ENCODE peak calls at places on chromosomes 4 and X, in seven cellular contexts. One of them, this sample, is unnamed.

GRCh38 chr4:38024203-38024504 is 64.0 kb downstream of the PTTG2 start:
- DNase-seq in dorsolateral prefrontal cortex: no peak
- DNase-seq in CD8-positive, alpha-beta T cell: no peak
- DNase-seq in lower leg skin: no peak
- DNase-seq in lower lobe of right lung: no peak
- DNase-seq in fibroblast of lung: no peak
- DNase-seq in BE2C: peak; percentile 19
- DNase-seq in this sample: peak; percentile 47

GRCh38 chr4:38930199-38930598 is 62.6 kb downstream of the FAM114A1 start:
- DNase-seq in lower leg skin: no peak
- DNase-seq in CD8-positive, alpha-beta T cell: no peak
- DNase-seq in dorsolateral prefrontal cortex: no peak
- DNase-seq in lower lobe of right lung: no peak
- DNase-seq in fibroblast of lung: no peak
- DNase-seq in BE2C: no peak
- DNase-seq in this sample: no peak

GRCh38 chr4:118939169-118939779 is 50.6 kb downstream of the SYNPO2 start:
- DNase-seq in lower leg skin: no peak
- DNase-seq in CD8-positive, alpha-beta T cell: no peak
- DNase-seq in lower lobe of right lung: no peak
- DNase-seq in dorsolateral prefrontal cortex: no peak
- DNase-seq in BE2C: no peak
- DNase-seq in fibroblast of lung: no peak
- DNase-seq in this sample: no peak

GRCh38 chrX:54042609-54043010 is 1.7 kb downstream of the PHF8 start:
- DNase-seq in CD8-positive, alpha-beta T cell: peak; percentile 30
- DNase-seq in dorsolateral prefrontal cortex: peak; percentile 31
- DNase-seq in lower lobe of right lung: peak; percentile 45
- DNase-seq in lower leg skin: peak; percentile 16
- DNase-seq in fibroblast of lung: peak; percentile 57
- DNase-seq in BE2C: peak; percentile 68
- DNase-seq in this sample: peak; percentile 35

GRCh38 chr4:158856852-158857251 is 88.0 kb downstream of the FNIP2 start:
- DNase-seq in BE2C: no peak
- DNase-seq in CD8-positive, alpha-beta T cell: no peak
- DNase-seq in dorsolateral prefrontal cortex: no peak
- DNase-seq in lower leg skin: no peak
- DNase-seq in fibroblast of lung: peak; percentile 77
- DNase-seq in lower lobe of right lung: no peak
- DNase-seq in this sample: no peak

GRCh38 chr4:15755321-15755750 is 22.8 kb upstream of the CD38 start:
- DNase-seq in BE2C: no peak
- DNase-seq in lower lobe of right lung: no peak
- DNase-seq in lower leg skin: no peak
- DNase-seq in CD8-positive, alpha-beta T cell: no peak
- DNase-seq in fibroblast of lung: peak; percentile 69
- DNase-seq in dorsolateral prefrontal cortex: no peak
- DNase-seq in this sample: no peak

GRCh38 chrX:47175588-47175980 is 18.0 kb upstream of the UBA1 start:
- DNase-seq in CD8-positive, alpha-beta T cell: no peak
- DNase-seq in lower leg skin: no peak
- DNase-seq in BE2C: no peak
- DNase-seq in fibroblast of lung: no peak
- DNase-seq in dorsolateral prefrontal cortex: no peak
- DNase-seq in lower lobe of right lung: no peak
- DNase-seq in this sample: no peak

GRCh38 chrX:100447563-100448397 is 37.7 kb upstream of the PCDH19 start:
- DNase-seq in fibroblast of lung: peak; percentile 11
- DNase-seq in lower lobe of right lung: no peak
- DNase-seq in CD8-positive, alpha-beta T cell: peak; percentile 10
- DNase-seq in lower leg skin: peak; percentile 13
- DNase-seq in BE2C: peak; percentile 22
- DNase-seq in dorsolateral prefrontal cortex: no peak
- DNase-seq in this sample: peak; percentile 17

GRCh38 chr4:131609039-131609438 is 1540.1 kb upstream of the PCDH10 start:
- DNase-seq in CD8-positive, alpha-beta T cell: no peak
- DNase-seq in dorsolateral prefrontal cortex: no peak
- DNase-seq in lower leg skin: no peak
- DNase-seq in BE2C: no peak
- DNase-seq in fibroblast of lung: peak; percentile 9
- DNase-seq in lower lobe of right lung: no peak
- DNase-seq in this sample: no peak

GRCh38 chr4:38644201-38644600 is 19.8 kb upstream of the KLF3 start:
- DNase-seq in BE2C: no peak
- DNase-seq in CD8-positive, alpha-beta T cell: no peak
- DNase-seq in fibroblast of lung: no peak
- DNase-seq in lower lobe of right lung: no peak
- DNase-seq in lower leg skin: no peak
- DNase-seq in dorsolateral prefrontal cortex: no peak
- DNase-seq in this sample: no peak

GRCh38 chr4:35520059-35520458 is 724.3 kb downstream of the ARAP2 start:
- DNase-seq in dorsolateral prefrontal cortex: no peak
- DNase-seq in lower lobe of right lung: no peak
- DNase-seq in lower leg skin: no peak
- DNase-seq in fibroblast of lung: no peak
- DNase-seq in CD8-positive, alpha-beta T cell: no peak
- DNase-seq in BE2C: no peak
- DNase-seq in this sample: no peak

GRCh38 chrX:21986596-21986995 is 45.5 kb upstream of the PHEX start:
- DNase-seq in fibroblast of lung: peak; percentile 40
- DNase-seq in dorsolateral prefrontal cortex: no peak
- DNase-seq in BE2C: no peak
- DNase-seq in CD8-positive, alpha-beta T cell: no peak
- DNase-seq in lower lobe of right lung: no peak
- DNase-seq in lower leg skin: no peak
- DNase-seq in this sample: no peak

GRCh38 chr4:22521240-22521639 is 5.4 kb upstream of the ADGRA3 start:
- DNase-seq in dorsolateral prefrontal cortex: no peak
- DNase-seq in lower lobe of right lung: no peak
- DNase-seq in BE2C: no peak
- DNase-seq in fibroblast of lung: no peak
- DNase-seq in CD8-positive, alpha-beta T cell: no peak
- DNase-seq in lower leg skin: no peak
- DNase-seq in this sample: no peak

GRCh38 chr4:27789768-27790167 is 929.1 kb downstream of the STIM2 start:
- DNase-seq in lower lobe of right lung: no peak
- DNase-seq in dorsolateral prefrontal cortex: no peak
- DNase-seq in fibroblast of lung: peak; percentile 8
- DNase-seq in lower leg skin: no peak
- DNase-seq in CD8-positive, alpha-beta T cell: no peak
- DNase-seq in BE2C: no peak
- DNase-seq in this sample: no peak

GRCh38 chr4:144615182-144615581 is 30.8 kb upstream of the HHIP start:
- DNase-seq in lower lobe of right lung: no peak
- DNase-seq in dorsolateral prefrontal cortex: no peak
- DNase-seq in CD8-positive, alpha-beta T cell: no peak
- DNase-seq in fibroblast of lung: peak; percentile 6
- DNase-seq in lower leg skin: no peak
- DNase-seq in BE2C: no peak
- DNase-seq in this sample: no peak

DNA sequence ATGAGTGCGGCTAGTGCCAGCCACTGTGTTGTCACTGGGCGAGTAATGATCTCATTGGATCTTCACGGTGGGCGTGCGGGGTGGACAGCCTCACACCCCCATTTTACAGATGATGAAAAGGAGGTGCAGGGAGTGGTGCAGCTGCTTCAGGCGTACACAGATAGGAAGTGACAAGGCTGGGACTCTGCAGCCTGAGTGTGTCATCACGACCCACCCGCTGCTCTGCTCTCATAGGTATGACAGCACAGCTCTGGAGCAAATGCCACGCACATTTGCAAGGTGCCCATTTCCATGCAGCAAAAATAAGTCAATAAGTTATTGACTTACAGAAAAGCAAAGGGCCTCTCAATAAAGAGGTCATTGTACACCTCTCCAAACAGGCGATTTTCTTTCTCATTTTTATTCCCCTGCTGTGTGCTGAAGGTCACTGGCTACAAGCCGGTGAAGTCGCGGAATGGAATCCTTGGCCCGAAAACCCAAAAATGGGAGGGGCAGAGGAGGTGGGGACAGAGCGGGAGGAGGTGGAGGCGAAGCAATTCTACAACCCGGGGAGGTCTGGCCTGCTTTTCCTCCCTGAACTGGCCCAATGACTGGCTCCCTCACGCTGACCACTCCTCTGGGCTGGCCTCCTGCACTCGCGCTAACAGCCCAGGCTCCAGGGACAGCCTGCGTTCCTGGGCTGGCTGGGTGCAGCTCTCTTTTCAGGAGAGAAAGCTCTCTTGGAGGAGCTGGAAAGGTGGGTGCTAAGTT is at the start of gene SOD3:
- DNase-seq in fibroblast of lung: peak; percentile 82
- DNase-seq in dorsolateral prefrontal cortex: no peak
- DNase-seq in CD8-positive, alpha-beta T cell: no peak
- DNase-seq in lower leg skin: peak; percentile 72
- DNase-seq in BE2C: no peak
- DNase-seq in lower lobe of right lung: peak; percentile 85
- DNase-seq in this sample: peak; percentile 89
- H3K4me3 ChIP-seq in fibroblast of lung: peak within 1 kb of the TSS; percentile 23
- H3K4me3 ChIP-seq in dorsolateral prefrontal cortex: peak within 1 kb of the TSS; percentile 48
- H3K4me3 ChIP-seq in CD8-positive, alpha-beta T cell: no peak within 1 kb of the TSS
- H3K4me3 ChIP-seq in lower leg skin: no peak within 1 kb of the TSS
- H3K4me3 ChIP-seq in BE2C: no peak within 1 kb of the TSS
- H3K4me3 ChIP-seq in lower lobe of right lung: peak within 1 kb of the TSS; percentile 51
- H3K4me3 ChIP-seq in this sample: peak within 1 kb of the TSS; percentile 39

GRCh38 chr4:153789741-153790651 is 1.1 kb upstream of the SFRP2 start:
- DNase-seq in lower leg skin: no peak
- DNase-seq in fibroblast of lung: peak; percentile 26
- DNase-seq in BE2C: no peak
- DNase-seq in CD8-positive, alpha-beta T cell: no peak
- DNase-seq in lower lobe of right lung: no peak
- DNase-seq in dorsolateral prefrontal cortex: no peak
- DNase-seq in this sample: no peak

GRCh38 chr4:153792007-153792892 is 3.4 kb upstream of the SFRP2 start:
- DNase-seq in lower leg skin: no peak
- DNase-seq in BE2C: peak; percentile 64
- DNase-seq in dorsolateral prefrontal cortex: peak; percentile 54
- DNase-seq in CD8-positive, alpha-beta T cell: no peak
- DNase-seq in lower lobe of right lung: peak; percentile 64
- DNase-seq in fibroblast of lung: peak; percentile 47
- DNase-seq in this sample: no peak

GRCh38 chr4:153788419-153789276 is at the start of gene SFRP2:
- DNase-seq in BE2C: no peak
- DNase-seq in lower leg skin: no peak
- DNase-seq in fibroblast of lung: no peak
- DNase-seq in dorsolateral prefrontal cortex: peak; percentile 36
- DNase-seq in CD8-positive, alpha-beta T cell: no peak
- DNase-seq in lower lobe of right lung: peak; percentile 48
- DNase-seq in this sample: no peak

GRCh38 chr4:153792893-153793227 is 4.0 kb upstream of the SFRP2 start:
- DNase-seq in dorsolateral prefrontal cortex: no peak
- DNase-seq in BE2C: no peak
- DNase-seq in CD8-positive, alpha-beta T cell: no peak
- DNase-seq in lower lobe of right lung: no peak
- DNase-seq in lower leg skin: no peak
- DNase-seq in fibroblast of lung: no peak
- DNase-seq in this sample: no peak

GRCh38 chr4:153790962-153791551 is 2.2 kb upstream of the SFRP2 start:
- DNase-seq in CD8-positive, alpha-beta T cell: no peak
- DNase-seq in lower leg skin: no peak
- DNase-seq in fibroblast of lung: no peak
- DNase-seq in BE2C: peak; percentile 21
- DNase-seq in dorsolateral prefrontal cortex: no peak
- DNase-seq in lower lobe of right lung: peak; percentile 53
- DNase-seq in this sample: no peak
- H3K4me3 ChIP-seq in CD8-positive, alpha-beta T cell: peak overlapping the region; percentile 37
- H3K4me3 ChIP-seq in lower leg skin: no peak overlapping the region
- H3K4me3 ChIP-seq in fibroblast of lung: peak overlapping the region; percentile 9
- H3K4me3 ChIP-seq in BE2C: no peak overlapping the region
- H3K4me3 ChIP-seq in dorsolateral prefrontal cortex: peak overlapping the region; percentile 62
- H3K4me3 ChIP-seq in lower lobe of right lung: peak overlapping the region; percentile 29
- H3K4me3 ChIP-seq in this sample: no peak overlapping the region

GRCh38 chr4:89836897-89837384 is at the start of gene SNCA:
- DNase-seq in lower leg skin: peak; percentile 58
- DNase-seq in CD8-positive, alpha-beta T cell: no peak
- DNase-seq in BE2C: peak; percentile 80
- DNase-seq in dorsolateral prefrontal cortex: peak; percentile 82
- DNase-seq in lower lobe of right lung: peak; percentile 55
- DNase-seq in fibroblast of lung: peak; percentile 73
- DNase-seq in this sample: peak; percentile 78

GRCh38 chr4:89839558-89839957 is 2.6 kb upstream of the SNCA start:
- DNase-seq in lower leg skin: no peak
- DNase-seq in fibroblast of lung: no peak
- DNase-seq in lower lobe of right lung: no peak
- DNase-seq in CD8-positive, alpha-beta T cell: no peak
- DNase-seq in dorsolateral prefrontal cortex: no peak
- DNase-seq in BE2C: no peak
- DNase-seq in this sample: no peak

GRCh38 chr4:89836031-89836777 is 757 bp downstream of the SNCA start:
- DNase-seq in lower leg skin: no peak
- DNase-seq in fibroblast of lung: no peak
- DNase-seq in lower lobe of right lung: no peak
- DNase-seq in CD8-positive, alpha-beta T cell: no peak
- DNase-seq in BE2C: no peak
- DNase-seq in dorsolateral prefrontal cortex: no peak
- DNase-seq in this sample: peak; percentile 24

GRCh38 chr4:89837385-89837995 is 529 bp upstream of the SNCA start:
- DNase-seq in dorsolateral prefrontal cortex: peak; percentile 32
- DNase-seq in lower leg skin: no peak
- DNase-seq in lower lobe of right lung: no peak
- DNase-seq in BE2C: peak; percentile 52
- DNase-seq in fibroblast of lung: peak; percentile 53
- DNase-seq in CD8-positive, alpha-beta T cell: no peak
- DNase-seq in this sample: no peak

DNA sequence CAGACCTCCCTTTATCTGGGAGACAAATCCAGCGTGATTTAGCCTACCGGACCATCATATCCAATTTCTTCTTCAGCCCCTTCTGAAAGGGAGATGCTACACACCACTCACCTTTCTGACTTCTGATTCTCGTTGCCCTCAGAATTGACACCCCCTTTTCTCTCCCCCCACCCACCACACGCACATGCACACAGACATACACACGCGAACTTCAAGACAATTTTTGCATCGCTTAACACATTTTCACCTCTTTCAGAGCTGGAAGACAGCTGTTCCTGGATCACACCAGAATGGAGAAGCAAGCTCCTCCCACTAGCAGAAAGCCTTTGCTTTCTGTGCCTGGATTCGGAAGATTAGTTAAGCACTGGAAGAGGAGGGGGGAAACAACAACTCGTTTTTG is 1.0 kb upstream of the SNCA start:
- DNase-seq in lower leg skin: no peak
- DNase-seq in lower lobe of right lung: no peak
- DNase-seq in dorsolateral prefrontal cortex: no peak
- DNase-seq in fibroblast of lung: peak; percentile 32
- DNase-seq in BE2C: no peak
- DNase-seq in CD8-positive, alpha-beta T cell: no peak
- DNase-seq in this sample: no peak
- H3K4me3 ChIP-seq in lower leg skin: no peak overlapping the region
- H3K4me3 ChIP-seq in lower lobe of right lung: peak overlapping the region; percentile 69
- H3K4me3 ChIP-seq in dorsolateral prefrontal cortex: peak overlapping the region; percentile 80
- H3K4me3 ChIP-seq in fibroblast of lung: peak overlapping the region; percentile 78
- H3K4me3 ChIP-seq in BE2C: peak overlapping the region; percentile 64
- H3K4me3 ChIP-seq in CD8-positive, alpha-beta T cell: peak overlapping the region; percentile 47
- H3K4me3 ChIP-seq in this sample: peak overlapping the region; percentile 62

DNA sequence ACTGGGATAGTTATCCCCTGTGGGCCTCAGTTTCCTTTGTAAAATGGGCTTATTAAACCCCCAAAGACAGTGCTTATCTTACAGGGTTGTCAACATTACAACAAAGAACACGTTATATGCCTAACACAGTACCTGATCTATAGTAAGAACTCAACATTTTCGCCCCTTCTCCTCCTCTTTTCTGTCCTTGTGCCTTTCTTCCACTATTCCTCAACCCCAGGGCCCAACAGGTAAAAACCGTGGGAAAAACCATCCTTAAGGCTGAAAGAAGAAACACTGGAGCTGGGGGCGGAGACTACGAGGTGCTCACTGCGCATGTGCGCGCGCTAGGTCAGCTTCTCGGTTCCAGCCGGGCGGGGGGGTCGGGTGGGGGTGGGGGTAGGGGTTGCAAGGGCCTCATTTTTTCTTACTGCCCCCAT is 435 bp upstream of the XIAP start:
- DNase-seq in lower lobe of right lung: no peak
- DNase-seq in fibroblast of lung: no peak
- DNase-seq in CD8-positive, alpha-beta T cell: no peak
- DNase-seq in BE2C: no peak
- DNase-seq in lower leg skin: no peak
- DNase-seq in dorsolateral prefrontal cortex: peak; percentile 72
- DNase-seq in this sample: peak; percentile 81
- H3K4me3 ChIP-seq in lower lobe of right lung: peak overlapping the region; percentile 66
- H3K4me3 ChIP-seq in fibroblast of lung: peak overlapping the region; percentile 94
- H3K4me3 ChIP-seq in CD8-positive, alpha-beta T cell: peak overlapping the region; percentile 81
- H3K4me3 ChIP-seq in BE2C: peak overlapping the region; percentile 77
- H3K4me3 ChIP-seq in lower leg skin: no peak overlapping the region
- H3K4me3 ChIP-seq in dorsolateral prefrontal cortex: peak overlapping the region; percentile 71
- H3K4me3 ChIP-seq in this sample: peak overlapping the region; percentile 65

This sample was measured in uterus.